ENCODE peak calls at places on chromosome 9, in nine cellular contexts. I, A, Y, C, E, S, Z, W and M are unnamed samples.

GRCh38 chr9:72589684-72590555 is 68.5 kb downstream of the TMC1 start:
- DNase-seq in C (no peak), Y (no peak), I (no peak), S (no peak), E (no peak), W (peak; percentile 43), A (no peak), Z (no peak), M (no peak)

GRCh38 chr9:104209387-104209786 is 115.3 kb downstream of the SMC2 start:
- DNase-seq in S (no peak), W (no peak), Y (no peak), Z (no peak), I (no peak), E (no peak), C (no peak), A (no peak), M (no peak)

GRCh38 chr9:82726404-82727276 is 336.3 kb downstream of the RASEF start:
- DNase-seq in E (no peak), A (no peak), C (no peak), Z (no peak), W (no peak), S (no peak), Y (no peak), I (no peak), M (no peak)

GRCh38 chr9:120655005-120655622 is 59.2 kb downstream of the MEGF9 start:
- DNase-seq in S (peak; percentile 68), C (peak; percentile 9), A (no peak), W (peak; percentile 8), I (no peak), E (no peak), Y (no peak), Z (no peak), M (no peak)

GRCh38 chr9:124216474-124217176 is 41.1 kb upstream of the NEK6 start:
- DNase-seq in Y (no peak), E (no peak), W (no peak), I (no peak), C (no peak), A (peak; percentile 51), Z (no peak), S (no peak), M (no peak)

GRCh38 chr9:26561928-26562327 is 330.7 kb downstream of the CAAP1 start:
- DNase-seq in Y (no peak), A (no peak), I (no peak), C (no peak), E (no peak), S (no peak), W (no peak), Z (no peak), M (no peak)

GRCh38 chr9:92046676-92047075 is 68.5 kb downstream of the SPTLC1 start:
- DNase-seq in S (no peak), A (no peak), Y (no peak), W (no peak), C (no peak), I (no peak), Z (no peak), E (no peak), M (no peak)

GRCh38 chr9:130451509-130452388 is 7.0 kb downstream of the ASS1 start:
- DNase-seq in C (peak; percentile 85), W (peak; percentile 95), Y (peak; percentile 80), I (no peak), E (peak; percentile 81), Z (no peak), A (no peak), S (peak; percentile 98), M (peak; percentile 94)